ENCODE peak calls at places on chromosomes 11 and 22, in six cellular contexts. M is transverse colon, I is H9, X is body of pancreas, V is heart right ventricle, K is caudate nucleus. W is an unnamed sample.

GRCh38 chr11:102564110-102564509 is 33.6 kb upstream of the MMP7 start:
- DNase-seq in M (no peak), I (no peak), X (no peak), V (no peak), K (no peak), W (no peak)

GRCh38 chr22:42399315-42400271 is 32.6 kb downstream of the NFAM1 start:
- DNase-seq in M (peak), I (peak), X (no peak), V (peak), K (no peak), W (peak)

GRCh38 chr11:121040614-121041002 is 16.7 kb downstream of the TBCEL start:
- DNase-seq in M (no peak), I (no peak), X (no peak), V (no peak), K (no peak), W (no peak)

GRCh38 chr11:118175031-118175531 is 1.4 kb downstream of the SCN2B start:
- DNase-seq in M (no peak), I (no peak), X (no peak), V (no peak), K (no peak), W (no peak)

GRCh38 chr11:2825261-2825885 is 60.2 kb downstream of the CDKN1C start:
- DNase-seq in M (peak), I (no peak), X (peak), V (peak), K (no peak), W (peak)

GRCh38 chr11:130587658-130588057 is 139.2 kb downstream of the ADAMTS15 start:
- DNase-seq in M (no peak), I (no peak), X (no peak), V (no peak), K (no peak), W (no peak)

GRCh38 chr22:35352214-35353111 is 28.4 kb upstream of the HMOX1 start:
- DNase-seq in M (peak), I (peak), X (peak), V (peak), K (no peak), W (peak)

GRCh38 chr11:37500425-37500824 is 902.4 kb upstream of the RAG2 start:
- DNase-seq in M (no peak), I (no peak), X (no peak), V (no peak), K (no peak), W (no peak)

GRCh38 chr11:94855666-94856065 is 87.5 kb downstream of the AMOTL1 start:
- DNase-seq in M (no peak), I (no peak), X (no peak), V (no peak), K (no peak), W (no peak)

GRCh38 chr11:75311858-75312288 is 39.6 kb downstream of the ARRB1 start:
- DNase-seq in M (peak), I (no peak), X (peak), V (peak), K (peak), W (peak)

GRCh38 chr11:26778000-26778757 is 56.3 kb upstream of the SLC5A12 start:
- DNase-seq in M (no peak), I (no peak), X (no peak), V (no peak), K (no peak), W (no peak)

GRCh38 chr11:65059959-65060824 is 1.8 kb upstream of the NAALADL1 start:
- DNase-seq in M (no peak), I (no peak), X (no peak), V (no peak), K (no peak), W (no peak)

GRCh38 chr11:73162196-73162740 is 20.1 kb upstream of the FCHSD2 start:
- DNase-seq in M (no peak), I (no peak), X (no peak), V (no peak), K (no peak), W (no peak)

GRCh38 chr11:67267188-67268035 is 1.1 kb downstream of the GRK2 start:
- DNase-seq in M (peak), I (no peak), X (peak), V (no peak), K (no peak), W (peak)

GRCh38 chr22:41619979-41620645 is 731 bp downstream of the DESI1 start:
- DNase-seq in M (peak), I (peak), X (peak), V (peak), K (peak), W (peak)

GRCh38 chr11:116807601-116808261 is 15.4 kb downstream of the APOA4 start:
- DNase-seq in M (no peak), I (no peak), X (peak), V (no peak), K (no peak), W (no peak)

GRCh38 chr11:122309262-122309925 is 193.4 kb upstream of the BLID start:
- DNase-seq in M (no peak), I (no peak), X (no peak), V (peak), K (peak), W (peak)

GRCh38 chr22:19085233-19086043 is 36.8 kb downstream of the DGCR2 start:
- DNase-seq in M (no peak), I (no peak), X (no peak), V (no peak), K (no peak), W (no peak)

GRCh38 chr11:93537767-93538261 is 5.4 kb downstream of the SMCO4 start:
- DNase-seq in M (no peak), I (no peak), X (no peak), V (no peak), K (no peak), W (peak)

GRCh38 chr11:133903056-133903455 is 53.7 kb downstream of the IGSF9B start:
- DNase-seq in M (no peak), I (no peak), X (no peak), V (no peak), K (no peak), W (no peak)

GRCh38 chr22:24180316-24181087 is 785 bp upstream of the SUSD2 start:
- DNase-seq in M (no peak), I (no peak), X (no peak), V (no peak), K (no peak), W (peak)

GRCh38 chr11:8814209-8814922 is 96.6 kb upstream of the AKIP1 start:
- DNase-seq in M (peak), I (no peak), X (no peak), V (no peak), K (no peak), W (no peak)

GRCh38 chr11:126304457-126305072 is 705 bp downstream of the DCPS start:
- DNase-seq in M (no peak), I (no peak), X (no peak), V (no peak), K (no peak), W (no peak)

GRCh38 chr11:1234771-1235614 is 12.1 kb downstream of the MUC5B start:
- DNase-seq in M (peak), I (peak), X (no peak), V (no peak), K (no peak), W (peak)

GRCh38 chr22:31092161-31092560 is 11.0 kb downstream of the SMTN start:
- DNase-seq in M (no peak), I (peak), X (no peak), V (no peak), K (no peak), W (peak)

GRCh38 chr11:2769779-2770555 is 70.2 kb upstream of the KCNQ1OT1 start:
- DNase-seq in M (no peak), I (no peak), X (peak), V (peak), K (no peak), W (no peak)

GRCh38 chr11:70471254-70471653 is 72.9 kb downstream of the CTTN start:
- DNase-seq in M (no peak), I (peak), X (no peak), V (no peak), K (no peak), W (no peak)

GRCh38 chr11:14082338-14082737 is 119.8 kb downstream of the SPON1 start:
- DNase-seq in M (no peak), I (no peak), X (no peak), V (peak), K (no peak), W (no peak)

GRCh38 chr11:109062445-109062844 is 359.5 kb upstream of the C11orf87 start:
- DNase-seq in M (no peak), I (no peak), X (no peak), V (no peak), K (no peak), W (no peak)

GRCh38 chr11:1896468-1896867 is 4.8 kb upstream of the PRR33 start:
- DNase-seq in M (no peak), I (no peak), X (no peak), V (no peak), K (no peak), W (no peak)

GRCh38 chr22:50435701-50436115 is 39.1 kb downstream of the SBF1 start:
- DNase-seq in M (no peak), I (no peak), X (no peak), V (no peak), K (no peak), W (no peak)

GRCh38 chr11:34214961-34215805 is 109.8 kb downstream of the NAT10 start:
- DNase-seq in M (no peak), I (no peak), X (no peak), V (no peak), K (no peak), W (no peak)

GRCh38 chr22:37162221-37163095 is 12.7 kb upstream of the IL2RB start:
- DNase-seq in M (peak), I (no peak), X (no peak), V (no peak), K (no peak), W (no peak)

GRCh38 chr11:71326328-71326940 is 74.1 kb upstream of the SHANK2 start:
- DNase-seq in M (no peak), I (no peak), X (no peak), V (no peak), K (no peak), W (no peak)

GRCh38 chr22:39003165-39003638 is 10.9 kb upstream of the APOBEC3C start:
- DNase-seq in M (peak), I (peak), X (peak), V (peak), K (no peak), W (peak)

GRCh38 chr11:46099973-46100335 is 21.3 kb downstream of the PHF21A start:
- DNase-seq in M (no peak), I (no peak), X (no peak), V (no peak), K (no peak), W (no peak)

GRCh38 chr11:44258190-44258489 is 51.8 kb downstream of the ALX4 start:
- DNase-seq in M (no peak), I (no peak), X (no peak), V (no peak), K (no peak), W (no peak)

GRCh38 chr11:8241373-8242112 is 22.1 kb downstream of the LMO1 start:
- DNase-seq in M (no peak), I (no peak), X (no peak), V (no peak), K (no peak), W (no peak)

GRCh38 chr11:120710354-120711187 is 199.0 kb downstream of the GRIK4 start:
- DNase-seq in M (peak), I (peak), X (peak), V (peak), K (peak), W (peak)

GRCh38 chr11:73182824-73183321 is 35.2 kb upstream of the P2RY2 start:
- DNase-seq in M (peak), I (no peak), X (peak), V (peak), K (no peak), W (peak)

GRCh38 chr11:63762662-63763505 is 5.7 kb downstream of the ZFTA start:
- DNase-seq in M (peak), I (peak), X (peak), V (peak), K (peak), W (peak)
- H3K27ac ChIP-seq in M (peak), I (no peak), X (no peak), V (no peak), K (peak), W (peak)

DNA sequence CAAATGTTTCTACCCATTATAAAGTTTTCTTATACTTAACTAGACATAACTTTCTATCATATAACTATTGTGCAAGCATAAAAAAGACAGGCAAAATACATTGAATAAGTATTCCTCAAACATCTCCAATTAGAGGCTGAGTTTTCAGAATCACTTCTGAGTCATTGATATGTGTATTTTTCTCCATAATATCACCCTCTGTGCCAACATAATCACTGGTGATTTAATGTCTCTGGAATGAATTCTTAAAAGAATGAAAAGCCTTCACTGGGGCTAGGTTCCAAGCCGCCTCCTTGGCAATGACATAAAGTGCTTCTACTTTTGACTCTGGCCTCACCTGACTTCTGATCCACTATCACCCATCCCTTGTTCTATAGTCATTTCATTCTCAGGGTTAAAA is 197.0 kb upstream of the E2F8 start:
- DNase-seq in M (no peak), I (no peak), X (no peak), V (no peak), K (no peak), W (no peak)
- H3K27ac ChIP-seq in M (no peak), I (no peak), X (no peak), V (no peak), K (no peak), W (no peak)

DNA sequence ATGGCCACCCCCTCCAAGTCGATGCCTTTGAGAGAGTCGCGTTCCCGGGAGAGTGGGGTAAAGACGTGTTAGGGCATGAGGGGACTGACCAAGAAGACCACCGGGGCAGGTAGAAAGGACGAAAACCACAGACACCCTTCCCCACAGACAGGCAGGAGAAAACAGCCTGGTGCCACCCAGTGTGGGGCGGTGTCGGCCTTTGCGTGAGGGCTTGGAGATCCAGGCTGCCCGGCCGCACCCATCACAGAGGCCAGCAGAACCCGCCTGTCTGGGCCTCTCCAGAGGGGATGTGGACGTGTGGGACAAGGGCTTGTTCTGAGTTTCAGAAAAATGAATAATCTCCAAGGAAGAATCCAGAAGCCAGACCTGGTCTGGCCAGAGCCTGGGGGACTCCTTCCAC is 30.8 kb downstream of the DAGLA start:
- DNase-seq in M (no peak), I (no peak), X (no peak), V (no peak), K (no peak), W (peak)
- H3K27ac ChIP-seq in M (no peak), I (no peak), X (no peak), V (no peak), K (no peak), W (no peak)

GRCh38 chr11:110952150-110952549 is 239.9 kb upstream of the ARHGAP20 start:
- DNase-seq in M (no peak), I (no peak), X (no peak), V (no peak), K (no peak), W (no peak)

GRCh38 chr11:110951609-110952008 is 239.4 kb upstream of the ARHGAP20 start:
- DNase-seq in M (no peak), I (no peak), X (no peak), V (no peak), K (no peak), W (no peak)

GRCh38 chr11:110948112-110948511 is 235.9 kb upstream of the ARHGAP20 start:
- DNase-seq in M (no peak), I (no peak), X (no peak), V (no peak), K (no peak), W (no peak)

GRCh38 chr11:110947100-110947499 is 234.9 kb upstream of the ARHGAP20 start:
- DNase-seq in M (no peak), I (no peak), X (no peak), V (no peak), K (no peak), W (peak)

DNA sequence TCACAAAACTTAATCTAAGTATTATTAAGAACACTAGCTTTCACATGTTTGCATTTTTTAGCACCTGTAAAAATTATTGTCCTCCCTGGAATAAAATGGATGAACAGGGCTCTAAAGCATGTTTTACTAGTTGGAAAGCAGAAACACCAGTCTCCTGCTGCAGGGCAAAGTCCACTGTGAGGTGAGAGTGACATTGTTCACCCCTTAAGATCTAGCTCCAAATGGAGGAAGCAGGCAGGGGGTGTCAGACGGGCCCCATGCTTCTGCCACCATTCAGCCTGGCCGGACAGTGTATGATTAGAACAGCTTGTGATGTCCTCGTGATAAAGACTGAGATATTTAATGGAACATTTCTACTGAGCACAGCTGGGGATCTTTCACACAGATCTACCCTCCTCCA is 238.8 kb upstream of the ARHGAP20 start:
- DNase-seq in M (no peak), I (no peak), X (no peak), V (no peak), K (no peak), W (no peak)
- H3K27ac ChIP-seq in M (no peak), I (no peak), X (peak), V (no peak), K (no peak), W (no peak)